ENCODE peak calls at places on chromosomes 16 and 17, in five cellular contexts. Q, J, M, L and V are unnamed samples.

GRCh38 chr16:31301708-31302400 is 42.1 kb downstream of the ITGAM start:
- DNase-seq in Q (no peak), J (no peak), M (no peak), L (no peak), V (no peak)

GRCh38 chr16:27175888-27176287 is 27.4 kb upstream of the KDM8 start:
- DNase-seq in Q (no peak), J (no peak), M (no peak), L (no peak), V (no peak)

GRCh38 chr17:73341350-73342056 is 29.7 kb upstream of the CDC42EP4 start:
- DNase-seq in Q (no peak), J (no peak), M (no peak), L (no peak), V (no peak)

GRCh38 chr17:49117581-49118230 is 14.9 kb upstream of the B4GALNT2 start:
- DNase-seq in Q (no peak), J (peak; percentile 43), M (no peak), L (no peak), V (no peak)

GRCh38 chr16:12853972-12854371 is 47.4 kb upstream of the SHISA9 start:
- DNase-seq in Q (no peak), J (no peak), M (no peak), L (no peak), V (no peak)

GRCh38 chr17:66281671-66282369 is 20.6 kb upstream of the PRKCA start:
- DNase-seq in Q (peak; percentile 23), J (no peak), M (no peak), L (no peak), V (no peak)

GRCh38 chr16:12455287-12455798 is 348.3 kb downstream of the CPPED1 start:
- DNase-seq in Q (no peak), J (peak; percentile 45), M (no peak), L (peak; percentile 37), V (no peak)

GRCh38 chr17:55872374-55872773 is 121.5 kb downstream of the PCTP start:
- DNase-seq in Q (no peak), J (no peak), M (no peak), L (peak; percentile 2), V (no peak)

GRCh38 chr16:2519711-2520080 is 475 bp upstream of the AMDHD2 start:
- DNase-seq in Q (no peak), J (no peak), M (no peak), L (no peak), V (no peak)

GRCh38 chr16:56451753-56452689 is 667 bp downstream of the OGFOD1 start:
- DNase-seq in Q (no peak), J (peak; percentile 34), M (peak; percentile 81), L (no peak), V (no peak)

GRCh38 chr16:70453891-70454220 is 539 bp upstream of the FCSK start:
- DNase-seq in Q (no peak), J (peak; percentile 55), M (no peak), L (no peak), V (no peak)

GRCh38 chr16:70258946-70259345 is 7.2 kb upstream of the EXOSC6 start:
- DNase-seq in Q (peak; percentile 9), J (no peak), M (peak; percentile 37), L (no peak), V (no peak)

GRCh38 chr16:84197487-84198128 is 6.7 kb downstream of the ADAD2 start:
- DNase-seq in Q (no peak), J (no peak), M (no peak), L (no peak), V (no peak)

GRCh38 chr17:83161298-83162034 is 82.1 kb downstream of the METRNL start:
- DNase-seq in Q (no peak), J (no peak), M (no peak), L (no peak), V (no peak)

GRCh38 chr16:61879-62281 is 8.3 kb downstream of the SNRNP25 start:
- DNase-seq in Q (no peak), J (no peak), M (no peak), L (peak; percentile 6), V (no peak)

GRCh38 chr16:75254359-75254837 is 3.0 kb upstream of the BCAR1 start:
- DNase-seq in Q (no peak), J (peak; percentile 76), M (peak; percentile 69), L (no peak), V (no peak)

GRCh38 chr16:3023415-3023668 is 400 bp downstream of the HCFC1R1 start:
- DNase-seq in Q (no peak), J (no peak), M (peak; percentile 79), L (no peak), V (no peak)

DNA sequence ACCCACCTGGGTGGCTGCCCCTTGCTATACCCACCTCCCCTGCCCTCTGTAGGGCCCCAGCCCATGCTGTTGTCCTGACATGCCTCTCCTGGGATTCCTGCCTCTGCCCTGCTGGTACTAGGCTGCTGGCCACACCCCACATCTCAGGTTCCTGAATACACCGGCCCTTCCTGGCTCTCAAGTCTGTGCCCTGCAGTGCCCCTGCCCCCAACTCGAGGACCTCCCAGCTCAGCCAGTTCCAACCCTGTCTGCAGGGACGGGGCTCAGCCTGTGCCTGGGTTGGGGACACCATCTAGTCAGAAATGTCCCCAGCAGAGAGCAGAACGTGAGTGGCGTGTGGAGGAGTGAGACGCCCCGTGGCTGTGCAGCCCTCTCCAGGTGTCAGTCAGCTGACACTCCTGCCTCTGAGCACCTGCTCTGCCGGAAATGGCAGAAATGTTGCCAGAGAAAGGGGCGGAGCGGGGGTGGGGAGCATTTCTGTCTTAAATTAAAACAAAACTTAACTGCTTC is 28.7 kb downstream of the ACSF3 start:
- DNase-seq in Q (no peak), J (peak; percentile 84), M (no peak), L (peak; percentile 47), V (no peak)
- H3K36me3 ChIP-seq in Q (peaks cover 29% of the 10 kb centered on the region), J (peaks cover 8% of the 10 kb centered on the region), M (peaks cover 50% of the 10 kb centered on the region), L (peaks cover 23% of the 10 kb centered on the region), V (no peaks in the 10 kb centered on the region)

GRCh38 chr17:750431-751037 is 1.5 kb downstream of the GEMIN4 start:
- DNase-seq in Q (no peak), J (no peak), M (no peak), L (no peak), V (no peak)

GRCh38 chr17:745406-745805 is 6.7 kb downstream of the GEMIN4 start:
- DNase-seq in Q (no peak), J (no peak), M (no peak), L (no peak), V (no peak)

GRCh38 chr17:746181-746580 is 5.9 kb downstream of the GEMIN4 start:
- DNase-seq in Q (no peak), J (no peak), M (no peak), L (no peak), V (no peak)

GRCh38 chr17:744937-745336 is 7.1 kb downstream of the GEMIN4 start:
- DNase-seq in Q (no peak), J (no peak), M (no peak), L (no peak), V (no peak)

GRCh38 chr17:746783-747629 is 5.1 kb downstream of the GEMIN4 start:
- DNase-seq in Q (no peak), J (no peak), M (no peak), L (no peak), V (no peak)
- H3K36me3 ChIP-seq in Q (peaks cover 56% of the 10 kb centered on the region), J (peaks cover 8% of the 10 kb centered on the region), M (peaks cover 50% of the 10 kb centered on the region), L (peaks cover 39% of the 10 kb centered on the region), V (peaks cover 63% of the 10 kb centered on the region)

GRCh38 chr17:41768682-41769288 is 17.7 kb downstream of the JUP start:
- DNase-seq in Q (no peak), J (no peak), M (no peak), L (no peak), V (no peak)
- H3K36me3 ChIP-seq in Q (peaks cover 91% of the 10 kb centered on the region), J (peaks cover 19% of the 10 kb centered on the region), M (peaks cover 61% of the 10 kb centered on the region), L (no peaks in the 10 kb centered on the region), V (peaks cover 34% of the 10 kb centered on the region)

DNA sequence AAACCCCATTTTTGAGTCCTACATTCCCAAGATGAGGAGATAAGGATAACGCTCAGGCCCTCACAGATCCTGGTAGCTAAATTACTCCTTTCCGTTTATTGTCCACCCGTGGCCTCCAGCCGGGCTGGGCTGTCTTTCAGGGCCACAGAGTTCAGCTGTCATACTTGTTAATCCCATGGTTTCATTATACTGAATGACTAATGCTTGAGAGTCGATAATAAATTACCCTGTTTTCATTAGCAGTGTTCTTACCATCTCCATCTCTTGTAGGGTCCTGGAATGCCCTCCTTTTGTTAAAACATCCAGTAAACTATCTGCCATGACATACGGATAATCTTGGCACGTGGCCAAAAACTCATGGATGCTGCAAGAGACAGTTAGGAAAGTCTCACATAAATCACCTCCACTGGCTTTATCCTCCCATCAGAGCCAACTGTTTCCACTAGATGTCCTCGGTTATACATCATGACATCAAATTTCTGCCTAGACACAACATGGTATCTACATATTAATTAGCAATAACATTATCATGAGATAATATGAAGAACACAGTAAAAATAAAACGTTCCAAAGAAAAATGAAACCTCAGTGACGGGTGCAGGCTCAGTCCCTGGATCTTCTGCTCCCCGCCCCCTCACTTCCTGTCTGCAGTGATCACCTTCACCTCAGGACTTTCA is 45.3 kb downstream of the BRD7 start:
- DNase-seq in Q (no peak), J (no peak), M (peak; percentile 72), L (no peak), V (no peak)
- H3K36me3 ChIP-seq in Q (peaks cover 54% of the 10 kb centered on the region), J (peaks cover 4% of the 10 kb centered on the region), M (peaks cover 25% of the 10 kb centered on the region), L (peaks cover 23% of the 10 kb centered on the region), V (peaks cover 19% of the 10 kb centered on the region)

GRCh38 chr17:7606280-7606679 is 8.4 kb downstream of the FXR2 start:
- DNase-seq in Q (no peak), J (no peak), M (no peak), L (no peak), V (no peak)
- H3K36me3 ChIP-seq in Q (peaks cover 50% of the 10 kb centered on the region), J (no peaks in the 10 kb centered on the region), M (peaks cover 43% of the 10 kb centered on the region), L (peaks cover 20% of the 10 kb centered on the region), V (peaks cover 58% of the 10 kb centered on the region)

GRCh38 chr16:89984215-89984614 is 35.0 kb downstream of the DBNDD1 start:
- DNase-seq in Q (no peak), J (no peak), M (no peak), L (no peak), V (no peak)
- H3K36me3 ChIP-seq in Q (peaks cover 76% of the 10 kb centered on the region), J (peaks cover 10% of the 10 kb centered on the region), M (peaks cover 61% of the 10 kb centered on the region), L (peaks cover 30% of the 10 kb centered on the region), V (peaks cover 29% of the 10 kb centered on the region)

DNA sequence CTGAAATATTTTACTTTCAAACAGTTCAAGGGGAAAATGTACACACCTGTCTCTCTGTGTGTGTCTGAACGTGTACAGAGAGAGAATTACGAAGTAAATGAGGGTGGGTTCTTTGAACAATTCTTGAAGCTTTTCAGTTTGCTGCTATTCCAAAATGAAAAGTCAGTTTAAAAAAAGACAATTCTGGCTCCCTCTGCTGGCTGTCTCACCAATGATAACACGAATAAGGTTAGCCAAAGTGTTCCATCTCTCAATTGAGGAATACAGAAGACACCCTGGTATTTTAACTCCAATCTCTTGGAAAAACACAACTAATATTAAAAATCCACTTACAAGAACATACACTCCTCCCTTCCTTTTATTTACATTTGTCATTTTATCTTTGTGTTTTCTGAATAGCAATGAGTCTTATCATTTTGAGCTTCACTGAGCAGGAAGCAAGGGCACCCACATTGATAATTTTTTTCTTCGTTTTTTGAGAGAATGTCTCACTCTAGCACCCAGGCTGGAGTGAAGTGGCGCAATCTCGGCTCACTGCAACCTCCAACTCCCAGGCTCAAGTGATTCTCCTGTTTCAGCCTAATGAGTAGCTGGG is 20.5 kb downstream of the EFTUD2 start:
- DNase-seq in Q (no peak), J (peak; percentile 30), M (no peak), L (no peak), V (no peak)
- H3K36me3 ChIP-seq in Q (peaks cover 76% of the 10 kb centered on the region), J (peaks cover 23% of the 10 kb centered on the region), M (peaks cover 72% of the 10 kb centered on the region), L (peaks cover 24% of the 10 kb centered on the region), V (peaks cover 88% of the 10 kb centered on the region)

DNA sequence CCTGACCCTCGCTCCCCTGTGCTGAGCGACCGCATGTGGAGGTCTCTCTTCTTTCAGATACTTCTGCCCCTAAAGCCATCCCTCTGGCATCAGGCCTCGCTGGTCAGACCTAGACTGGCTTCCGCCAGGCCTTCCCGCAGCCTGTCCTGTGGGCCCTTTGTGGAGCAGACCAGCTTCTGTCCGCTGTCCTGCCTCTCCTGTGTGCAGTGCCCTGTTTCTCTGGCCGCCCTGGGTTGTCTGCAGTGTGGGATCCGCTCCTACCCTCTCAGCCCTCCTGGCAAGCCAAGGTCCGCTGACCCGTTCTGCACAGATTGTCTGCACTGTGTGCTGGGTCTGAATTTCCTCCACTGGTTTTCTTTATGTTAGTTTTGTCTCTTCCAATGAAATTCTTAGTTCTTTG is 21.5 kb upstream of the MC1R start:
- DNase-seq in Q (no peak), J (no peak), M (no peak), L (no peak), V (no peak)
- H3K36me3 ChIP-seq in Q (peaks cover 81% of the 10 kb centered on the region), J (peaks cover 15% of the 10 kb centered on the region), M (peaks cover 89% of the 10 kb centered on the region), L (peaks cover 34% of the 10 kb centered on the region), V (peaks cover 17% of the 10 kb centered on the region)